ENCODE peak calls at places on chromosomes 13 and 19, in four cellular contexts. N is iPS DF 6.9, T is AG04450, R is heart left ventricle. O is an unnamed sample.

GRCh38 chr13:92365904-92366303 is 860.7 kb upstream of the GPC6 start:
- DNase-seq in N (no peak), T (no peak), R (no peak), O (no peak)

GRCh38 chr19:13031917-13032623 is 36.8 kb downstream of the NFIX start:
- DNase-seq in N (no peak), T (no peak), R (peak; percentile 51), O (peak; percentile 78)

GRCh38 chr19:46861691-46862503 is 1.1 kb downstream of the ARHGAP35 start:
- DNase-seq in N (no peak), T (no peak), R (peak; percentile 30), O (no peak)

GRCh38 chr13:93872376-93872775 is 607.1 kb downstream of the DCT start:
- DNase-seq in N (no peak), T (no peak), R (no peak), O (no peak)

GRCh38 chr13:63041640-63042414 is 1626.2 kb upstream of the PCDH20 start:
- DNase-seq in N (no peak), T (peak; percentile 26), R (no peak), O (no peak)

GRCh38 chr19:21482863-21483276 is 22.5 kb upstream of the ZNF429 start:
- DNase-seq in N (no peak), T (no peak), R (peak; percentile 62), O (no peak)

GRCh38 chr19:5339950-5340636 is 519 bp downstream of the PTPRS start:
- DNase-seq in N (no peak), T (no peak), R (no peak), O (no peak)

GRCh38 chr13:42747399-42747873 is 33.9 kb upstream of the FAM216B start:
- DNase-seq in N (no peak), T (peak; percentile 94), R (no peak), O (peak; percentile 95)

GRCh38 chr19:19732579-19733501 is at the start of gene ZNF14:
- DNase-seq in N (peak; percentile 95), T (peak; percentile 69), R (peak; percentile 96), O (peak; percentile 96)

GRCh38 chr13:20191311-20191901 is 1.3 kb downstream of the GJB2 start:
- DNase-seq in N (no peak), T (no peak), R (peak; percentile 40), O (no peak)
- H3K4me3 ChIP-seq in N (no peak overlapping the region), T (peak overlapping the region; percentile 51), R (no peak overlapping the region), O (no peak overlapping the region)

GRCh38 chr19:6894313-6894712 is 6.9 kb downstream of the ADGRE1 start:
- DNase-seq in N (no peak), T (no peak), R (no peak), O (no peak)
- H3K9me3 ChIP-seq in N (peaks cover 7% of the 10 kb centered on the region), T (peaks cover 27% of the 10 kb centered on the region), R (no peaks in the 10 kb centered on the region), O (peaks cover 3% of the 10 kb centered on the region)

GRCh38 chr13:83881917-83882625 is at the start of gene SLITRK1:
- DNase-seq in N (peak; percentile 68), T (peak; percentile 42), R (no peak), O (peak; percentile 77)
- H3K4me3 ChIP-seq in N (peak within 1 kb of the TSS; percentile 54), T (peak within 1 kb of the TSS; percentile 50), R (no peak within 1 kb of the TSS), O (peak within 1 kb of the TSS; percentile 44)

GRCh38 chr19:57583104-57583520 is 833 bp upstream of the ZIK1 start:
- DNase-seq in N (no peak), T (no peak), R (no peak), O (no peak)

GRCh38 chr19:57587529-57587928 is 3.6 kb downstream of the ZIK1 start:
- DNase-seq in N (no peak), T (peak; percentile 15), R (no peak), O (peak; percentile 25)

GRCh38 chr19:57578487-57579205 is at the start of gene ZNF416:
- DNase-seq in N (peak; percentile 99), T (peak; percentile 97), R (peak; percentile 99), O (peak; percentile 97)

GRCh38 chr19:57583521-57584416 is at the start of gene ZIK1:
- DNase-seq in N (peak; percentile 95), T (peak; percentile 71), R (peak; percentile 96), O (peak; percentile 34)
- H3K9me3 ChIP-seq in N (no peaks in the 10 kb centered on the region), T (peaks cover 53% of the 10 kb centered on the region), R (no peaks in the 10 kb centered on the region), O (peaks cover 35% of the 10 kb centered on the region)

DNA sequence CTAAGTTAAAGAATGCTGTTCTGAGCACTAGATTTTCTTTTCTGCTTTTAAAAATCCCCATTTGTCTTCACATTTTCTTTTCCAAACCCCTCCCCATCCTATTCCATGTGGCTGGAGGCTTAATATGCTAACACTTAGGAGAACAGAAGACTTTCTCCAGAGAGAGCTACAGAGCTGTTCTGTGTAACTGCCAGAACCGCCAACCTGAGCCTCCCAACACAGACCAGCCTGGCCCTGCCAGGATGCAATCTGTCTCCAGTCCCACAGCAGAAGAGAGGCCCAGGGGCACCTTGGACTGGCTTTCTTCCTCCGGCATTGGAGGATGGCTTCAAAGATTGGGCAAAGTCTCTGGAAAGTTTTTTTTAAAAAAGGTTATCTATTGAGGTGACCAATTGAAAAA is 264.2 kb downstream of the NDFIP2 start:
- DNase-seq in N (no peak), T (no peak), R (no peak), O (no peak)
- H3K4me3 ChIP-seq in N (no peak overlapping the region), T (no peak overlapping the region), R (no peak overlapping the region), O (no peak overlapping the region)

DNA sequence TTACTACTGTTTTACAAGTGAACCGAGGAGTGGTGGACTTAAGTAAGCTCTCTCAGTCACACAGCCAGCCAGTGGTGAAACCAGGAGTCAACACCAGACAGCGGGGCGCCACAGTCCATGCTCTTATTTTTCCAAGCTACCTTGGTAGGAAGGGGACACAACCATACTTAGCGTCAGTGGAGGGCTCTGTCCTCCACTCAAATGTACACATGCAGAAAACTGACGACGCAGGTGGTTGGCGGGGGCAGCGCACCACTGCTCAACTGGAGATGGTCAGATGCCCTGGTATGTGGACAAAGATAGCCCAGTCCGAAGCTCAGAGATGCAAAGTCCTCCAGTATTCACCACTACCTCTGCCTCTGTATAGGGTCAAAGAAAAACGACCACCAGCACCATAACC is 1.1 kb downstream of the ZNF667 start:
- DNase-seq in N (no peak), T (no peak), R (no peak), O (no peak)
- H3K9me3 ChIP-seq in N (no peaks in the 10 kb centered on the region), T (peaks cover 32% of the 10 kb centered on the region), R (no peaks in the 10 kb centered on the region), O (no peaks in the 10 kb centered on the region)

GRCh38 chr13:104525467-104525866 is 1459.2 kb upstream of the SLC10A2 start:
- DNase-seq in N (no peak), T (no peak), R (no peak), O (no peak)
- H3K4me3 ChIP-seq in N (no peak overlapping the region), T (no peak overlapping the region), R (no peak overlapping the region), O (no peak overlapping the region)

DNA sequence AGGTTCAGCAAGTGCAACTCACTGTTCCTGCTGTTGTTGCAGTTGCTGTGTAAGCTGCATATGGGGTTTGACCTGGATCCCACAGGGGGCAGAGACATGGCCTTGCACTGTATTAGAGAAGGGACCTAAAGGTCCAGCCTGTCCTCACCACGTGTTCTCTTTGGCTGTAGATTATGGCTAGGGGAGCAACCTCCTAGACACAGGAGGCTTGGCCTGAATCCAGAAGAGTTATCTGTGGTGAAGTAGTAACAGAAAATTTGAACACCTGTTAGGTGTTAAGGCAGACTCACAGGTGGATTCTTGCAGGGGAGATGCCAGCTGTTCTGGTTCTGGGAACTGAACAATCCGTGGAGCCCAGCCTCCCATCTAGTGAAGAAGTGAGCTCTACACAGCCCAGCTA is 3.4 kb upstream of the CYP4F11 start:
- DNase-seq in N (no peak), T (no peak), R (no peak), O (no peak)
- H3K9me3 ChIP-seq in N (peaks cover 32% of the 10 kb centered on the region), T (peaks cover 22% of the 10 kb centered on the region), R (no peaks in the 10 kb centered on the region), O (peaks cover 8% of the 10 kb centered on the region)

GRCh38 chr19:57886046-57886445 is 2.8 kb downstream of the ZNF814 start:
- DNase-seq in N (no peak), T (no peak), R (no peak), O (no peak)
- H3K4me3 ChIP-seq in N (no peak overlapping the region), T (no peak overlapping the region), R (no peak overlapping the region), O (no peak overlapping the region)

GRCh38 chr13:113958373-113958772 is 15.5 kb downstream of the C13orf46 start:
- DNase-seq in N (no peak), T (no peak), R (peak; percentile 16), O (no peak)
- H3K9me3 ChIP-seq in N (peaks cover 3% of the 10 kb centered on the region), T (peaks cover 64% of the 10 kb centered on the region), R (no peaks in the 10 kb centered on the region), O (peaks cover 17% of the 10 kb centered on the region)

O was measured in MG63.